ENCODE peak calls at places on chromosome 11, in four cellular contexts. E is mammary epithelial cell, T is ascending aorta, H is HL-60. X is an unnamed sample.

GRCh38 chr11:47378836-47379170 is 456 bp upstream of the SPI1 start:
- DNase-seq in E (no peak), T (no peak), H (no peak), X (no peak)

GRCh38 chr11:499201-500076 is 7.6 kb downstream of the RNH1 start:
- DNase-seq in E (no peak), T (no peak), H (no peak), X (no peak)

GRCh38 chr11:79100093-79100704 is 340.6 kb downstream of the TENM4 start:
- DNase-seq in E (peak; percentile 26), T (no peak), H (peak; percentile 33), X (peak; percentile 76)

GRCh38 chr11:105466582-105467228 is 143.2 kb upstream of the GRIA4 start:
- DNase-seq in E (peak; percentile 23), T (no peak), H (no peak), X (peak; percentile 25)

GRCh38 chr11:80327971-80328614 is 887.3 kb upstream of the TENM4 start:
- DNase-seq in E (no peak), T (no peak), H (no peak), X (no peak)

GRCh38 chr11:89235976-89236375 is 58.3 kb downstream of the TYR start:
- DNase-seq in E (no peak), T (no peak), H (no peak), X (no peak)

GRCh38 chr11:131849485-131849884 is 479.1 kb downstream of the NTM start:
- DNase-seq in E (no peak), T (no peak), H (no peak), X (no peak)

GRCh38 chr11:99352642-99353041 is 331.9 kb downstream of the CNTN5 start:
- DNase-seq in E (no peak), T (no peak), H (no peak), X (no peak)

GRCh38 chr11:119741369-119742262 is 12.6 kb upstream of the NECTIN1 start:
- DNase-seq in E (no peak), T (no peak), H (peak; percentile 51), X (no peak)

GRCh38 chr11:12842933-12843636 is 166.0 kb upstream of the RASSF10 start:
- DNase-seq in E (peak; percentile 54), T (no peak), H (no peak), X (peak; percentile 24)

GRCh38 chr11:15159085-15159484 is 44.4 kb downstream of the INSC start:
- DNase-seq in E (peak; percentile 39), T (no peak), H (no peak), X (peak; percentile 41)

GRCh38 chr11:42243370-42243769 is 783.9 kb upstream of the LRRC4C start:
- DNase-seq in E (no peak), T (no peak), H (no peak), X (no peak)

DNA sequence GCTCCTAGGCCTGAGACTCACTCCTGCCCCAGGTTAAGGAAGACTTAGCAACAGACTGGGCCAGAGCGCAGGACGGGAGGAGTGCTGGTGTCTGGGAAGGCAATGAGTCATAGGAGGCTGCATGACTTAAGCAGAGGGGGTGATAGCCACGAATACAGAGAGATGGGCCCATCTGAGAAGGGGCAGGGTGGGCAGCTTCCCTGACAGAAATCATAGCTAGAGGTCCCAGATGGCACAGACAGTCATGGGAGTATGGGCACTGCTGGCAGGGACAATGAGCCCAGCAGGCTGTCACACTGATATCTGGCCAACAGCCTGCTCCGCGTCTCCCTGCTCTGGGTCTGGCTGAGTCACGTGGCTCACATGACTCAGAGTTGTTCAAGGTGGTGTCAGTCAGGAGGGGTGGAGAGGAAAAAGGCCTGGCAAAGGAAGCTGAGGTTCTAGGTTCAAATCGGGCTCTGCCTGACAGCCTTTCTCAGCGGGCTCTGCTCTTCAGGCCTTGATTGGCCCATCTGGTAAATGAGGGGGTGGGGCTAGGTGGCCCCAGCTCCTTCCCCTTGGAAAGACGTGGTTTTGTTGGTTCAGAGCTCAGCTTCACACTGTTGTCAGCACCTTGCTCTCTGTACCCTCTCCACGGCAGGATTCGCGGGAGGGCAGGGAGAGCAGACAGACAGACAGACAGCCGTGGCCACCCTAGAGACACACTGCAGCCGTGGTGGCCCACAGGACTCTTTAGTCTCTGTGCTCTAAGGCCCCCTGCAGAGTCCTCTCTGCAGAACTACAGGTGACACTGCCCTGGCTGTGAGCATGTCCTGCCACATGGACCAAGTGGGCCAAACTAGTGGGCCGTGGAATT is 47.8 kb downstream of the DBX1 start:
- DNase-seq in E (peak; percentile 95), T (peak; percentile 75), H (no peak), X (peak; percentile 95)
- H3K27ac ChIP-seq in E (peak overlapping the region; percentile 70), T (peak overlapping the region; percentile 85), H (no peak overlapping the region), X (peak overlapping the region; percentile 99)

GRCh38 chr11:68954970-68955958 is 25.5 kb downstream of the MRGPRD start:
- DNase-seq in E (no peak), T (no peak), H (peak; percentile 54), X (no peak)
- TF ChIP-seq CTCF in E (no peak), T (no peak), H (no peak), X (no peak)

GRCh38 chr11:125071831-125072209 is 8.7 kb downstream of the SLC37A2 start:
- DNase-seq in E (no peak), T (no peak), H (no peak), X (no peak)

GRCh38 chr11:125069796-125070195 is 6.7 kb downstream of the SLC37A2 start:
- DNase-seq in E (peak; percentile 79), T (no peak), H (peak; percentile 49), X (peak; percentile 40)

GRCh38 chr11:125072210-125072960 is 9.3 kb downstream of the SLC37A2 start:
- DNase-seq in E (no peak), T (peak; percentile 29), H (no peak), X (no peak)

GRCh38 chr11:125071408-125071807 is 8.3 kb downstream of the SLC37A2 start:
- DNase-seq in E (no peak), T (no peak), H (no peak), X (no peak)

GRCh38 chr11:125070699-125071254 is 7.7 kb downstream of the SLC37A2 start:
- DNase-seq in E (peak; percentile 85), T (peak; percentile 54), H (peak; percentile 98), X (peak; percentile 89)
- H3K27ac ChIP-seq in E (peak overlapping the region; percentile 83), T (peak overlapping the region; percentile 64), H (peak overlapping the region; percentile 73), X (peak overlapping the region; percentile 84)

DNA sequence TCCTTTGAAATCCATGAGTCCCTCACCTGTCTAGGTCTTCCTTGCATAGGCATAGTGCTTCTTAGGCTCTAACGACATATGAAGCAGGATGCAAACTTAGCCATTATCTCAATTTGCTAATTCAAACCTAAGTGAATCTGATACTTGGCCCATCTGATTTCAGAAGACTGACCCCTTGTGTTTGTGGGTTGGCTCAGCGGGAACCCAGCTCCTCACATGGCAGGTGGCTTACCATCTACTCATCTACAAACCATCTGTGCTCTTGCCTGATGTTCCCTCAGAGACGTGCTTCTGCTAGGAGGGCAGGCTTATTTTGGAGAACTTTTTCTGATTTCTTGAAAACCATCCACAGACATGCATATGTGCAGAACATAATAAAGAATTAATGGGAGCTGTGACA is 15.2 kb downstream of the ELMOD1 start:
- DNase-seq in E (no peak), T (no peak), H (no peak), X (no peak)
- TF ChIP-seq CTCF in E (peak; percentile 9), T (no peak), H (no peak), X (no peak)

GRCh38 chr11:68315581-68315920 is 3.2 kb downstream of the LRP5 start:
- DNase-seq in E (no peak), T (no peak), H (no peak), X (no peak)
- H3K27ac ChIP-seq in E (no peak overlapping the region), T (peak overlapping the region; percentile 82), H (no peak overlapping the region), X (peak overlapping the region; percentile 93)

GRCh38 chr11:123033895-123034294 is 28.0 kb downstream of the HSPA8 start:
- DNase-seq in E (no peak), T (no peak), H (no peak), X (no peak)
- TF ChIP-seq CTCF in E (no peak), T (no peak), H (no peak), X (no peak)

GRCh38 chr11:115238086-115238485 is 266.1 kb downstream of the CADM1 start:
- DNase-seq in E (no peak), T (no peak), H (no peak), X (no peak)
- H3K27ac ChIP-seq in E (no peak overlapping the region), T (no peak overlapping the region), H (no peak overlapping the region), X (no peak overlapping the region)

DNA sequence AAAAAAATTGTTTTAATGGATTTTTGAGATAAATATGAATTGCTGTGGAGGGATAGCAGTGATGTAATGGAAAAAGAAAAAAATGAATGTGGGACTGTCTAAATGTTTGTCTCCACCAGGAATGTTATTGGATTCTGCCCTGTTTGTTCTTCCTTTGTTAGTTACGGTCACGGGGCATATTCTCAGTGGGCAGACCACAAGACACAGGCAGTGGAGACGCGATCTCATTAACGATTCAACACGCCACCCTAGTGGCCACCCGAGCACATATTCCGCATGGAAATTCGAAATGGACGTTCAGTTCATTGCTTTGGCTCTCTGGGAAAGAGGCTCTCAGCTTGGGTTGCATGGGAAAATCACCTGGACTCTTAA is 151.8 kb upstream of the TTC12 start:
- DNase-seq in E (no peak), T (no peak), H (no peak), X (no peak)
- TF ChIP-seq CTCF in E (no peak), T (peak; percentile 53), H (no peak), X (no peak)

GRCh38 chr11:75792997-75793800 is 21.8 kb upstream of the UVRAG start:
- DNase-seq in E (no peak), T (no peak), H (no peak), X (no peak)

GRCh38 chr11:75792127-75792731 is 22.8 kb upstream of the UVRAG start:
- DNase-seq in E (no peak), T (no peak), H (no peak), X (no peak)

GRCh38 chr11:75790986-75791385 is 22.4 kb downstream of the DGAT2 start:
- DNase-seq in E (peak; percentile 32), T (no peak), H (no peak), X (no peak)

GRCh38 chr11:75786101-75786736 is 17.6 kb downstream of the DGAT2 start:
- DNase-seq in E (no peak), T (no peak), H (no peak), X (no peak)

DNA sequence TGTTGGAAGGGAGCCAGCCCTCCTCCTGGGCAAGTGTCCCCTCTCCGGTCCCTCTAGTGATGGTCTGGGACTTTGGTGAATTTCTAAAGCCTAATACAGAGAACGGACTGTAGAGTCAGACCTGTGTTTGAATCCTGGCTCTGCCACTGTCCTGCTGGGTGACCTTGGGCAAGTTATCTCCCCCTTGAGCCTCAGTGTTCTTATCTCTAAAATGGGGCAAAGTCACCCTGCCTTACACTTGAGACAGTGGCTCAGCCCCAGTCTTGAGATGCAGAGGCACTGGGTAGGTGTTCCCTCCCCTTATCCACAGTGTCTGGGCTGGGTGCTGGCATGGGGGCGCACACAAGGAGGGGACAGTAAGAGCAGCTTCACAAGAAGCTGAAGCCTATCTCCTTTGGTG is 20.9 kb downstream of the DGAT2 start:
- DNase-seq in E (no peak), T (no peak), H (no peak), X (no peak)
- H3K27ac ChIP-seq in E (no peak overlapping the region), T (no peak overlapping the region), H (no peak overlapping the region), X (no peak overlapping the region)

X was measured in RWPE1.